ENCODE peak calls at places on chromosomes 12 and 14, in six cellular contexts. One of them, this sample, is unnamed.

GRCh38 chr12:20268121-20268732 is 100.1 kb upstream of the PDE3A start:
- DNase-seq in adipocyte: no peak
- DNase-seq in cardiac muscle cell: peak; percentile 58
- DNase-seq in adrenal gland: no peak
- DNase-seq in CD8-positive, alpha-beta T cell: no peak
- DNase-seq in colonic mucosa: no peak
- DNase-seq in this sample: no peak

GRCh38 chr12:64461634-64462414 is 9.9 kb downstream of the TBK1 start:
- DNase-seq in cardiac muscle cell: peak; percentile 90
- DNase-seq in adipocyte: peak; percentile 71
- DNase-seq in CD8-positive, alpha-beta T cell: no peak
- DNase-seq in colonic mucosa: no peak
- DNase-seq in adrenal gland: no peak
- DNase-seq in this sample: no peak

GRCh38 chr12:121537814-121538698 is 42.8 kb downstream of the KDM2B start:
- DNase-seq in cardiac muscle cell: no peak
- DNase-seq in adrenal gland: no peak
- DNase-seq in CD8-positive, alpha-beta T cell: peak; percentile 18
- DNase-seq in colonic mucosa: no peak
- DNase-seq in adipocyte: peak; percentile 69
- DNase-seq in this sample: peak; percentile 50

GRCh38 chr12:49894754-49895153 is 8.9 kb downstream of the FAIM2 start:
- DNase-seq in adrenal gland: no peak
- DNase-seq in CD8-positive, alpha-beta T cell: no peak
- DNase-seq in colonic mucosa: no peak
- DNase-seq in cardiac muscle cell: no peak
- DNase-seq in adipocyte: no peak
- DNase-seq in this sample: no peak

GRCh38 chr14:69625299-69626131 is 14.1 kb downstream of the SUSD6 start:
- DNase-seq in cardiac muscle cell: peak; percentile 59
- DNase-seq in CD8-positive, alpha-beta T cell: peak; percentile 55
- DNase-seq in adrenal gland: peak; percentile 72
- DNase-seq in colonic mucosa: peak; percentile 48
- DNase-seq in adipocyte: peak; percentile 51
- DNase-seq in this sample: no peak

GRCh38 chr12:10190558-10191388 is 11.9 kb downstream of the TMEM52B start:
- DNase-seq in colonic mucosa: peak; percentile 57
- DNase-seq in CD8-positive, alpha-beta T cell: peak; percentile 30
- DNase-seq in adipocyte: peak; percentile 85
- DNase-seq in adrenal gland: peak; percentile 70
- DNase-seq in cardiac muscle cell: peak; percentile 72
- DNase-seq in this sample: no peak

GRCh38 chr12:27142102-27142721 is 59.8 kb upstream of the C12orf71 start:
- DNase-seq in colonic mucosa: peak; percentile 74
- DNase-seq in adipocyte: peak; percentile 91
- DNase-seq in CD8-positive, alpha-beta T cell: peak; percentile 9
- DNase-seq in cardiac muscle cell: peak; percentile 90
- DNase-seq in adrenal gland: peak; percentile 79
- DNase-seq in this sample: peak; percentile 57

GRCh38 chr12:29463198-29463597 is 34.3 kb downstream of the OVCH1 start:
- DNase-seq in cardiac muscle cell: no peak
- DNase-seq in colonic mucosa: no peak
- DNase-seq in CD8-positive, alpha-beta T cell: no peak
- DNase-seq in adipocyte: no peak
- DNase-seq in adrenal gland: no peak
- DNase-seq in this sample: no peak

GRCh38 chr12:107229827-107230226 is 136.5 kb upstream of the CRY1 start:
- DNase-seq in adipocyte: no peak
- DNase-seq in adrenal gland: no peak
- DNase-seq in cardiac muscle cell: no peak
- DNase-seq in colonic mucosa: no peak
- DNase-seq in CD8-positive, alpha-beta T cell: no peak
- DNase-seq in this sample: no peak

GRCh38 chr12:100174506-100174905 is 26.1 kb upstream of the ACTR6 start:
- DNase-seq in cardiac muscle cell: no peak
- DNase-seq in adipocyte: no peak
- DNase-seq in colonic mucosa: no peak
- DNase-seq in adrenal gland: no peak
- DNase-seq in CD8-positive, alpha-beta T cell: no peak
- DNase-seq in this sample: no peak

GRCh38 chr12:9076733-9077575 is 38.8 kb downstream of the A2M start:
- DNase-seq in adipocyte: no peak
- DNase-seq in cardiac muscle cell: no peak
- DNase-seq in colonic mucosa: no peak
- DNase-seq in CD8-positive, alpha-beta T cell: no peak
- DNase-seq in adrenal gland: no peak
- DNase-seq in this sample: no peak

GRCh38 chr12:90061834-90062233 is 353.2 kb upstream of the ATP2B1 start:
- DNase-seq in colonic mucosa: no peak
- DNase-seq in adipocyte: no peak
- DNase-seq in CD8-positive, alpha-beta T cell: no peak
- DNase-seq in adrenal gland: no peak
- DNase-seq in cardiac muscle cell: no peak
- DNase-seq in this sample: no peak

GRCh38 chr12:81263072-81263471 is 185.2 kb downstream of the ACSS3 start:
- DNase-seq in cardiac muscle cell: no peak
- DNase-seq in adipocyte: no peak
- DNase-seq in colonic mucosa: no peak
- DNase-seq in adrenal gland: no peak
- DNase-seq in CD8-positive, alpha-beta T cell: no peak
- DNase-seq in this sample: no peak

GRCh38 chr12:31740618-31741017 is 11.8 kb upstream of the AMN1 start:
- DNase-seq in colonic mucosa: no peak
- DNase-seq in CD8-positive, alpha-beta T cell: no peak
- DNase-seq in adipocyte: no peak
- DNase-seq in adrenal gland: no peak
- DNase-seq in cardiac muscle cell: no peak
- DNase-seq in this sample: no peak

GRCh38 chr12:98948566-98948965 is 303.5 kb downstream of the APAF1 start:
- DNase-seq in adrenal gland: no peak
- DNase-seq in cardiac muscle cell: no peak
- DNase-seq in colonic mucosa: no peak
- DNase-seq in CD8-positive, alpha-beta T cell: no peak
- DNase-seq in adipocyte: no peak
- DNase-seq in this sample: no peak

GRCh38 chr14:54329082-54329695 is 67.6 kb upstream of the CDKN3 start:
- DNase-seq in adrenal gland: peak; percentile 54
- DNase-seq in adipocyte: peak; percentile 83
- DNase-seq in cardiac muscle cell: peak; percentile 80
- DNase-seq in CD8-positive, alpha-beta T cell: no peak
- DNase-seq in colonic mucosa: peak; percentile 41
- DNase-seq in this sample: peak; percentile 30

GRCh38 chr12:56389215-56389850 is 26.7 kb upstream of the APOF start:
- DNase-seq in adrenal gland: no peak
- DNase-seq in adipocyte: no peak
- DNase-seq in cardiac muscle cell: no peak
- DNase-seq in CD8-positive, alpha-beta T cell: no peak
- DNase-seq in colonic mucosa: no peak
- DNase-seq in this sample: no peak

GRCh38 chr14:88013750-88014349 is 8.9 kb downstream of the GPR65 start:
- DNase-seq in adrenal gland: peak; percentile 81
- DNase-seq in colonic mucosa: peak; percentile 70
- DNase-seq in adipocyte: peak; percentile 81
- DNase-seq in cardiac muscle cell: peak; percentile 87
- DNase-seq in CD8-positive, alpha-beta T cell: no peak
- DNase-seq in this sample: peak; percentile 51

GRCh38 chr12:10607885-10608458 is 5.4 kb downstream of the MAGOHB start:
- DNase-seq in CD8-positive, alpha-beta T cell: no peak
- DNase-seq in colonic mucosa: no peak
- DNase-seq in cardiac muscle cell: peak; percentile 28
- DNase-seq in adipocyte: peak; percentile 44
- DNase-seq in adrenal gland: no peak
- DNase-seq in this sample: no peak

GRCh38 chr14:21528381-21529348 is 2.5 kb upstream of the SALL2 start:
- DNase-seq in cardiac muscle cell: peak; percentile 75
- DNase-seq in colonic mucosa: no peak
- DNase-seq in CD8-positive, alpha-beta T cell: no peak
- DNase-seq in adipocyte: peak; percentile 29
- DNase-seq in adrenal gland: no peak
- DNase-seq in this sample: no peak

GRCh38 chr14:66216763-66217162 is 269.4 kb upstream of the CCDC196 start:
- DNase-seq in CD8-positive, alpha-beta T cell: no peak
- DNase-seq in colonic mucosa: no peak
- DNase-seq in cardiac muscle cell: no peak
- DNase-seq in adrenal gland: no peak
- DNase-seq in adipocyte: no peak
- DNase-seq in this sample: no peak
- H3K9me3 ChIP-seq in CD8-positive, alpha-beta T cell: no peaks in the 10 kb centered on the region
- H3K9me3 ChIP-seq in colonic mucosa: no peaks in the 10 kb centered on the region
- H3K9me3 ChIP-seq in cardiac muscle cell: no peaks in the 10 kb centered on the region
- H3K9me3 ChIP-seq in adrenal gland: no peaks in the 10 kb centered on the region
- H3K9me3 ChIP-seq in adipocyte: peaks cover 26% of the 10 kb centered on the region
- H3K9me3 ChIP-seq in this sample: no peaks in the 10 kb centered on the region

GRCh38 chr12:70785896-70786295 is 134.6 kb downstream of the PTPRR start:
- DNase-seq in adrenal gland: no peak
- DNase-seq in colonic mucosa: no peak
- DNase-seq in adipocyte: no peak
- DNase-seq in cardiac muscle cell: no peak
- DNase-seq in CD8-positive, alpha-beta T cell: no peak
- DNase-seq in this sample: no peak
- H3K36me3 ChIP-seq in adrenal gland: no peaks in the 10 kb centered on the region
- H3K36me3 ChIP-seq in colonic mucosa: no peaks in the 10 kb centered on the region
- H3K36me3 ChIP-seq in adipocyte: no peaks in the 10 kb centered on the region
- H3K36me3 ChIP-seq in cardiac muscle cell: no peaks in the 10 kb centered on the region
- H3K36me3 ChIP-seq in CD8-positive, alpha-beta T cell: no peaks in the 10 kb centered on the region
- H3K36me3 ChIP-seq in this sample: no peaks in the 10 kb centered on the region

GRCh38 chr14:104387000-104387384 is 192.6 kb upstream of the C14orf180 start:
- DNase-seq in adipocyte: no peak
- DNase-seq in colonic mucosa: no peak
- DNase-seq in cardiac muscle cell: no peak
- DNase-seq in CD8-positive, alpha-beta T cell: no peak
- DNase-seq in adrenal gland: no peak
- DNase-seq in this sample: no peak
- H3K4me1 ChIP-seq in adipocyte: no peaks in the 10 kb centered on the region
- H3K4me1 ChIP-seq in colonic mucosa: no peaks in the 10 kb centered on the region
- H3K4me1 ChIP-seq in cardiac muscle cell: peaks cover 4% of the 10 kb centered on the region
- H3K4me1 ChIP-seq in CD8-positive, alpha-beta T cell: peaks cover 35% of the 10 kb centered on the region
- H3K4me1 ChIP-seq in adrenal gland: no peaks in the 10 kb centered on the region
- H3K4me1 ChIP-seq in this sample: peaks cover 11% of the 10 kb centered on the region

GRCh38 chr14:106631886-106632285 is 1105.5 kb downstream of the TMEM121 start:
- DNase-seq in cardiac muscle cell: no peak
- DNase-seq in adrenal gland: no peak
- DNase-seq in adipocyte: no peak
- DNase-seq in colonic mucosa: no peak
- DNase-seq in CD8-positive, alpha-beta T cell: no peak
- DNase-seq in this sample: no peak

DNA sequence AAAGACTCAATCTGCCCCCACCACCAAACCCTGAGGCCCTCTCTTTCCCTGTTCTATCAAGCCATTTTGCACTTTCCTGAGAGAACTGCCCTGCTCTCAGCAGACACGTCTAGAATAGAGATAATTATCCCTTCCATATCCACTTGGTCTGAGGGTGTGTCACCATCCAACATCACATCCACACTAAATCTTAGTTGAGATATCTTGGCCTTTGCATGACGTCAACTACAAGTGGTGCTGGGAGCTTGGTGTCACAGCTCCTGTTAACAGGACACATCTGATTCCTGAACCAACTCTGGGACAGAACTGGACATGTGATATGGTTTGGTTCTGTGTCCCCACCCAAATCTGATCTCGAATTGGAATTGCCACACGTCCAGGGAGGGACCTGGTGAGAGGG is 1109.2 kb downstream of the TMEM121 start:
- DNase-seq in cardiac muscle cell: no peak
- DNase-seq in adrenal gland: no peak
- DNase-seq in colonic mucosa: no peak
- DNase-seq in adipocyte: no peak
- DNase-seq in CD8-positive, alpha-beta T cell: no peak
- DNase-seq in this sample: no peak
- H3K9me3 ChIP-seq in cardiac muscle cell: no peaks in the 10 kb centered on the region
- H3K9me3 ChIP-seq in adrenal gland: no peaks in the 10 kb centered on the region
- H3K9me3 ChIP-seq in colonic mucosa: no peaks in the 10 kb centered on the region
- H3K9me3 ChIP-seq in adipocyte: no peaks in the 10 kb centered on the region
- H3K9me3 ChIP-seq in CD8-positive, alpha-beta T cell: no peaks in the 10 kb centered on the region
- H3K9me3 ChIP-seq in this sample: no peaks in the 10 kb centered on the region